ENCODE peak calls at places on chromosomes 7 and 10, in nine cellular contexts. M, W, I, P, U, F, C, J and Q are unnamed samples.

GRCh38 chr10:108801775-108802516 is 1121.4 kb downstream of the XPNPEP1 start:
- DNase-seq in P (peak), U (no peak), I (no peak), M (no peak), W (no peak), F (no peak), J (no peak), C (peak), Q (no peak)

GRCh38 chr10:89985446-89985845 is 284.1 kb downstream of the KIF20B start:
- DNase-seq in M (no peak), U (no peak), J (no peak), C (no peak), F (no peak), P (no peak), W (no peak), I (no peak), Q (no peak)

GRCh38 chr7:37045786-37046185 is 321.5 kb upstream of the AOAH start:
- DNase-seq in C (no peak), M (no peak), F (no peak), W (no peak), U (no peak), I (peak), P (no peak), J (no peak), Q (no peak)

GRCh38 chr7:2104107-2104710 is 128.5 kb downstream of the MAD1L1 start:
- DNase-seq in P (no peak), I (peak), F (peak), M (peak), U (peak), J (peak), C (peak), W (no peak), Q (no peak)

GRCh38 chr10:127903789-127904188 is 3.1 kb upstream of the PTPRE start:
- DNase-seq in U (no peak), P (no peak), F (no peak), I (no peak), W (no peak), C (no peak), J (no peak), M (no peak), Q (no peak)

GRCh38 chr10:69831231-69831855 is 29.6 kb downstream of the COL13A1 start:
- DNase-seq in M (no peak), C (peak), J (no peak), P (no peak), U (no peak), I (no peak), F (no peak), W (no peak), Q (no peak)

GRCh38 chr10:22988581-22989360 is 60.9 kb downstream of the ARMC3 start:
- DNase-seq in P (peak), W (peak), F (no peak), C (peak), J (peak), I (peak), M (peak), U (peak), Q (peak)

GRCh38 chr7:155279787-155280445 is 17.8 kb upstream of the INSIG1 start:
- DNase-seq in I (no peak), W (no peak), F (no peak), C (no peak), M (no peak), P (no peak), J (no peak), U (no peak), Q (no peak)

GRCh38 chr10:47041401-47042198 is 130.4 kb downstream of the PTPN20 start:
- DNase-seq in W (no peak), U (peak), P (no peak), M (no peak), C (peak), J (no peak), F (no peak), I (no peak), Q (no peak)

GRCh38 chr7:30224511-30225031 is 59.8 kb upstream of the ZNRF2 start:
- DNase-seq in I (no peak), U (no peak), C (peak), P (peak), W (peak), J (no peak), M (no peak), F (no peak), Q (peak)

GRCh38 chr7:38273286-38273995 is at the start of gene TARP:
- DNase-seq in M (no peak), P (no peak), C (no peak), U (no peak), W (no peak), J (no peak), F (no peak), I (no peak), Q (no peak)

GRCh38 chr10:47306429-47307210 is 6.6 kb downstream of the GDF10 start:
- DNase-seq in P (no peak), U (no peak), J (no peak), I (no peak), W (no peak), M (no peak), F (no peak), C (no peak), Q (no peak)

GRCh38 chr7:128188396-128189230 is 52.5 kb upstream of the LEP start:
- DNase-seq in P (no peak), J (no peak), M (no peak), F (no peak), C (no peak), U (no peak), I (no peak), W (no peak), Q (no peak)

GRCh38 chr10:102418612-102419560 is at the start of gene PSD:
- DNase-seq in W (peak), F (no peak), P (no peak), M (no peak), U (no peak), J (no peak), C (no peak), I (no peak), Q (no peak)

GRCh38 chr10:97428572-97428981 is 2.6 kb downstream of the PGAM1 start:
- DNase-seq in J (no peak), M (no peak), W (no peak), I (peak), F (no peak), U (no peak), C (peak), P (no peak), Q (no peak)

GRCh38 chr7:77427996-77428603 is 12.0 kb upstream of the GSAP start:
- DNase-seq in M (no peak), U (no peak), J (no peak), F (no peak), I (peak), P (no peak), C (peak), W (peak), Q (no peak)

GRCh38 chr7:149238051-149238450 is 1.4 kb upstream of the ZNF212 start:
- DNase-seq in M (no peak), F (no peak), C (no peak), U (no peak), J (no peak), I (no peak), W (no peak), P (no peak), Q (no peak)